ENCODE peak calls at places on chromosomes 16 and 17, in five cellular contexts. L, X, R, A and T are unnamed samples.

GRCh38 chr16:85296859-85297698 is 184.8 kb upstream of the CIBAR2 start:
- DNase-seq in R (no peak), A (peak; percentile 79), L (no peak), X (no peak), T (no peak)

GRCh38 chr17:77790143-77790829 is 168.2 kb upstream of the TNRC6C start:
- DNase-seq in R (no peak), L (no peak), X (no peak), A (no peak), T (no peak)

GRCh38 chr17:75684924-75685323 is 17.8 kb downstream of the SAP30BP start:
- DNase-seq in A (no peak), R (no peak), X (peak; percentile 53), L (no peak), T (no peak)

GRCh38 chr16:3187798-3188674 is at the start of gene OR1F1:
- DNase-seq in A (peak; percentile 69), L (no peak), X (no peak), R (no peak), T (no peak)

GRCh38 chr16:4386452-4386813 is 14.8 kb downstream of the VASN start:
- DNase-seq in A (no peak), X (no peak), L (no peak), R (peak; percentile 76), T (no peak)

GRCh38 chr17:42514867-42515266 is 21.2 kb upstream of the NAGLU start:
- DNase-seq in A (no peak), R (no peak), X (no peak), L (no peak), T (peak; percentile 29)

GRCh38 chr17:4557626-4558310 is 2.6 kb upstream of the MYBBP1A start:
- DNase-seq in X (peak; percentile 62), L (no peak), A (no peak), R (no peak), T (no peak)

GRCh38 chr17:66460558-66460957 is 158.1 kb downstream of the PRKCA start:
- DNase-seq in L (no peak), A (no peak), R (no peak), X (no peak), T (no peak)

GRCh38 chr16:49589721-49590120 is 216.1 kb downstream of the C16orf78 start:
- DNase-seq in X (no peak), A (no peak), R (no peak), L (no peak), T (no peak)

GRCh38 chr16:82835487-82836160 is 208.9 kb downstream of the CDH13 start:
- DNase-seq in R (no peak), X (no peak), A (no peak), L (no peak), T (no peak)

GRCh38 chr16:79599837-79600635 is 501 bp downstream of the MAF start:
- DNase-seq in X (peak; percentile 82), R (no peak), A (peak; percentile 19), L (no peak), T (peak; percentile 82)

GRCh38 chr17:62703776-62704380 is 76.4 kb downstream of the MRC2 start:
- DNase-seq in X (peak; percentile 87), L (no peak), R (peak; percentile 83), A (peak; percentile 64), T (peak; percentile 79)

GRCh38 chr16:54421220-54421619 is 134.6 kb upstream of the IRX3 start:
- DNase-seq in A (no peak), L (no peak), X (no peak), R (no peak), T (no peak)

GRCh38 chr16:48025359-48025758 is 130.4 kb downstream of the ABCC12 start:
- DNase-seq in L (no peak), R (no peak), A (no peak), X (no peak), T (no peak)

GRCh38 chr17:12277827-12278226 is 257.1 kb downstream of the MAP2K4 start:
- DNase-seq in A (no peak), L (peak; percentile 21), X (no peak), R (no peak), T (no peak)

GRCh38 chr16:10362077-10362863 is 23.6 kb upstream of the ATF7IP2 start:
- DNase-seq in A (no peak), R (no peak), X (no peak), L (no peak), T (no peak)

DNA sequence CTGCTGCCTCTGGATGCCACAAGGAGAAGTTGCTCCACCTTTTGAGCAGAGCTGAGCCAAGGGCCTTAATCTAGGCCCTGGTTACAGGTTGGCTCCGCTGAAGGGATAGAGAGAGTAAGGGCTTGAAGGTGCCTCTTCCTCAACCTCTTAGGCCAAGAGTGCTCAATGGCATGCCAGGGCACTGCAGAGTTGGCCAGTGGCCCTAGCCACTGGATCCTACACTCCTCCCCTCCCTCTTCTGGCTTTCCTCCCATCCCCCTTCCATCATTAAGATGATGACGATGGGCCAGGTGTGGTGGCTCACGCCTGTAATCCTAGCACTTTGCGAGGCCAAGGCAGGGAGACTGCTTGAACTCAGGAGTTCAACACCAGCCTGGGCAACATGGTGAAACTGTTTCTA is 50.5 kb downstream of the MYO18A start:
- DNase-seq in L (no peak), R (no peak), X (no peak), A (no peak), T (no peak)
- H3K4me1 ChIP-seq in L (peaks cover 45% of the 10 kb centered on the region), R (peaks cover 35% of the 10 kb centered on the region), X (peaks cover 16% of the 10 kb centered on the region), A (peaks cover 36% of the 10 kb centered on the region), T (peaks cover 4% of the 10 kb centered on the region)

GRCh38 chr17:7237761-7238417 is 1.4 kb downstream of the PHF23 start:
- DNase-seq in A (peak; percentile 83), L (no peak), X (peak; percentile 93), R (peak; percentile 90), T (peak; percentile 91)
- TF ChIP-seq POLR2A in A (no peak), L (no peak), X (no peak), R (no peak), T (no peak)

GRCh38 chr17:47066841-47067682 is 88.0 kb upstream of the RPRML start:
- DNase-seq in A (peak; percentile 99), X (peak; percentile 89), L (peak; percentile 94), R (peak; percentile 87), T (peak; percentile 75)
- TF ChIP-seq EP300 in A (no peak), X (no peak), L (no peak), R (no peak), T (no peak)

GRCh38 chr17:39603304-39604016 is 4.3 kb downstream of the NEUROD2 start:
- DNase-seq in X (no peak), R (no peak), A (no peak), L (no peak), T (no peak)
- H3K4me1 ChIP-seq in X (peaks cover 44% of the 10 kb centered on the region), R (peaks cover 65% of the 10 kb centered on the region), A (peaks cover 55% of the 10 kb centered on the region), L (peaks cover 65% of the 10 kb centered on the region), T (peaks cover 5% of the 10 kb centered on the region)

GRCh38 chr17:38669520-38669919 is 5.2 kb downstream of the EPOP start:
- DNase-seq in R (no peak), L (no peak), X (no peak), A (no peak), T (no peak)

GRCh38 chr17:38663964-38664644 is 10.7 kb downstream of the EPOP start:
- DNase-seq in X (peak; percentile 33), A (no peak), R (no peak), L (no peak), T (no peak)

GRCh38 chr17:38667787-38668122 is 7.0 kb downstream of the EPOP start:
- DNase-seq in X (no peak), L (no peak), A (no peak), R (no peak), T (no peak)

GRCh38 chr17:38663125-38663751 is 11.5 kb downstream of the EPOP start:
- DNase-seq in R (no peak), L (no peak), A (peak; percentile 94), X (peak; percentile 62), T (no peak)

GRCh38 chr17:38667099-38667786 is 7.5 kb downstream of the EPOP start:
- DNase-seq in A (peak; percentile 89), X (peak; percentile 81), L (no peak), R (peak; percentile 67), T (peak; percentile 62)
- TF ChIP-seq POLR2A in A (no peak), X (no peak), L (no peak), R (no peak), T (no peak)